ENCODE peak calls at places on chromosome 10, in five cellular contexts. One of them, this sample, is unnamed. For H3K36me3, the result is how much of the 10 kb centered on the place peaks cover.

GRCh38 chr10:49152663-49153062 is 18.8 kb upstream of the FAM170B start:
- DNase-seq in IMR-90: no peak
- DNase-seq in PC-9: no peak
- DNase-seq in PC-3: no peak
- DNase-seq in esophagus squamous epithelium: no peak
- DNase-seq in this sample: no peak

GRCh38 chr10:99748823-99749451 is 16.9 kb downstream of the CUTC start:
- DNase-seq in IMR-90: peak
- DNase-seq in PC-9: no peak
- DNase-seq in PC-3: no peak
- DNase-seq in esophagus squamous epithelium: no peak
- DNase-seq in this sample: no peak

GRCh38 chr10:7702288-7702812 is 766 bp upstream of the ITIH2 start:
- DNase-seq in IMR-90: no peak
- DNase-seq in PC-9: no peak
- DNase-seq in PC-3: no peak
- DNase-seq in esophagus squamous epithelium: no peak
- DNase-seq in this sample: no peak

GRCh38 chr10:88553116-88553752 is 29.9 kb downstream of the RNLS start:
- DNase-seq in IMR-90: peak
- DNase-seq in PC-9: peak
- DNase-seq in PC-3: no peak
- DNase-seq in esophagus squamous epithelium: no peak
- DNase-seq in this sample: peak

GRCh38 chr10:122132331-122132755 is 138.8 kb upstream of the BTBD16 start:
- DNase-seq in IMR-90: no peak
- DNase-seq in PC-9: no peak
- DNase-seq in PC-3: no peak
- DNase-seq in esophagus squamous epithelium: no peak
- DNase-seq in this sample: no peak

GRCh38 chr10:77669892-77670291 is 32.3 kb upstream of the KCNMA1 start:
- DNase-seq in IMR-90: peak
- DNase-seq in PC-9: no peak
- DNase-seq in PC-3: peak
- DNase-seq in esophagus squamous epithelium: no peak
- DNase-seq in this sample: no peak

GRCh38 chr10:118034755-118035154 is 12.0 kb downstream of the RAB11FIP2 start:
- DNase-seq in IMR-90: peak
- DNase-seq in PC-9: no peak
- DNase-seq in PC-3: no peak
- DNase-seq in esophagus squamous epithelium: no peak
- DNase-seq in this sample: no peak

GRCh38 chr10:67297637-67298181 is 371.9 kb downstream of the LRRTM3 start:
- DNase-seq in IMR-90: no peak
- DNase-seq in PC-9: no peak
- DNase-seq in PC-3: peak
- DNase-seq in esophagus squamous epithelium: no peak
- DNase-seq in this sample: peak

GRCh38 chr10:95600158-95600557 is 39.0 kb upstream of the SORBS1 start:
- DNase-seq in IMR-90: no peak
- DNase-seq in PC-9: no peak
- DNase-seq in PC-3: no peak
- DNase-seq in esophagus squamous epithelium: no peak
- DNase-seq in this sample: no peak

GRCh38 chr10:63522129-63522687 is 1.0 kb downstream of the REEP3 start:
- DNase-seq in IMR-90: peak
- DNase-seq in PC-9: peak
- DNase-seq in PC-3: peak
- DNase-seq in esophagus squamous epithelium: no peak
- DNase-seq in this sample: no peak

GRCh38 chr10:29849434-29849833 is 210.0 kb downstream of the JCAD start:
- DNase-seq in IMR-90: peak
- DNase-seq in PC-9: no peak
- DNase-seq in PC-3: peak
- DNase-seq in esophagus squamous epithelium: no peak
- DNase-seq in this sample: no peak

GRCh38 chr10:77282163-77282562 is 355.4 kb downstream of the KCNMA1 start:
- DNase-seq in IMR-90: no peak
- DNase-seq in PC-9: no peak
- DNase-seq in PC-3: no peak
- DNase-seq in esophagus squamous epithelium: no peak
- DNase-seq in this sample: no peak

GRCh38 chr10:29119374-29119773 is 169.5 kb upstream of the LYZL1 start:
- DNase-seq in IMR-90: peak
- DNase-seq in PC-9: no peak
- DNase-seq in PC-3: peak
- DNase-seq in esophagus squamous epithelium: no peak
- DNase-seq in this sample: no peak

GRCh38 chr10:92747600-92747999 is 57.8 kb downstream of the HHEX start:
- DNase-seq in IMR-90: no peak
- DNase-seq in PC-9: no peak
- DNase-seq in PC-3: no peak
- DNase-seq in esophagus squamous epithelium: no peak
- DNase-seq in this sample: no peak

GRCh38 chr10:97718659-97719142 is 5.2 kb downstream of the MARVELD1 start:
- DNase-seq in IMR-90: no peak
- DNase-seq in PC-9: peak
- DNase-seq in PC-3: peak
- DNase-seq in esophagus squamous epithelium: peak
- DNase-seq in this sample: no peak

GRCh38 chr10:96840841-96841518 is 8.9 kb downstream of the LCOR start:
- DNase-seq in IMR-90: peak
- DNase-seq in PC-9: peak
- DNase-seq in PC-3: peak
- DNase-seq in esophagus squamous epithelium: no peak
- DNase-seq in this sample: no peak

GRCh38 chr10:35626971-35627507 is 15.1 kb downstream of the FZD8 start:
- DNase-seq in IMR-90: peak
- DNase-seq in PC-9: no peak
- DNase-seq in PC-3: peak
- DNase-seq in esophagus squamous epithelium: no peak
- DNase-seq in this sample: no peak
- H3K4me3 ChIP-seq in IMR-90: no peak
- H3K4me3 ChIP-seq in PC-9: no peak
- H3K4me3 ChIP-seq in PC-3: peak
- H3K4me3 ChIP-seq in esophagus squamous epithelium: no peak
- H3K4me3 ChIP-seq in this sample: no peak

DNA sequence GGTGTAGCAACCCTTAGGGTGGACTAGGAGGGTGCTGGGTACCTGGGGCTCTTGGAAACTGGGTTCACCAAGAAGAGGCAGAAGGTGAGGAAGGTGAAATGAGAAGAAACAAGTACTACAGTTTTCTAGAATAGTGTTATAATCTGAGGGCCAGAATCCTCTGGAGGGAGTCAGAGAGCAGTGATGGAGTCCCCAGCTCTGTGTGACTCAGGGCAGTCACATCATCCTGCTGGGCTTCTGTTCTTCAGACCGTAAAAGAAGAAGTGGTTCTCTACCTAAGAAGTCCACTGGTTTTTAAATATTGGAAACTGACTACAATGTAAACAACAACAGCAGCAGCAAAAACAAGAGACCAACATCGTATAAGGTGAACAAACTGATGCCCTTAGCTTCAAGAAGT is 197.3 kb downstream of the PRPF18 start:
- DNase-seq in IMR-90: peak
- DNase-seq in PC-9: no peak
- DNase-seq in PC-3: peak
- DNase-seq in esophagus squamous epithelium: no peak
- DNase-seq in this sample: no peak
- TF ChIP-seq CTCF in IMR-90: peak
- TF ChIP-seq CTCF in PC-9: peak
- TF ChIP-seq CTCF in PC-3: peak
- TF ChIP-seq CTCF in esophagus squamous epithelium: no peak
- TF ChIP-seq CTCF in this sample: no peak

DNA sequence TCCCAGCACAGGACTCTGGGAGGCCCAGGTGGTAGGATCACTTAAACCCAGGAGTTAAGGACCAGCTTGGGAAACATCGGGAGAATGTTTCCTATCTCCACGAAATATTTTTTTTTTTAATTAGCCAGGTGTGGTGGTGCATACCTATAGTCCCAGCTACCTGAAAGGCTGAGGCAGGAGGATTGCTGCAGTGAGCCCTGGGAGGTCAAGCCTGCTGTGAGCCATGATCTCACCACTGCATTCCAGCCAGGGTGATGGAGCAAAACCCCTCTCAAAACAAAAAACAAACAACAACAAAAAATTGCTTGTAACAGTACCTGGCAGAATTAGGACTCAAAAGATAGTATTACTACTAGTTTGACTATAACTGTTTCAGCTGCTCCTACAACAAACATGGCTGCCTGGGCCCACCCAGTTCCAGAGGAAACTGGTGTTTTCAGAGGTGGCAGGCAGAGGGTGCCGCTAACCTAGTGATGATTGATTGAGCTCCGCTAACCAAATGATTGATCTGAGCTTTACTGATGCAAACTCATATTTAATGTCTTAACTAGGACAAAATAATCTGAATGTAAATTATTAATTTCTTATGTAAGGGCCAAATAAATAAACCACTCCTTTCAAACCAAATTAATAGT is 57.0 kb downstream of the AP3M1 start:
- DNase-seq in IMR-90: no peak
- DNase-seq in PC-9: no peak
- DNase-seq in PC-3: no peak
- DNase-seq in esophagus squamous epithelium: no peak
- DNase-seq in this sample: no peak
- H3K36me3 ChIP-seq in IMR-90: half or more
- H3K36me3 ChIP-seq in PC-9: half or more
- H3K36me3 ChIP-seq in PC-3: half or more
- H3K36me3 ChIP-seq in esophagus squamous epithelium: half or more
- H3K36me3 ChIP-seq in this sample: under half

GRCh38 chr10:111076682-111077661 is at the start of gene ADRA2A:
- DNase-seq in IMR-90: peak
- DNase-seq in PC-9: no peak
- DNase-seq in PC-3: peak
- DNase-seq in esophagus squamous epithelium: no peak
- DNase-seq in this sample: peak
- H3K4me3 ChIP-seq in IMR-90: peak
- H3K4me3 ChIP-seq in PC-9: no peak
- H3K4me3 ChIP-seq in PC-3: peak
- H3K4me3 ChIP-seq in esophagus squamous epithelium: peak
- H3K4me3 ChIP-seq in this sample: peak

DNA sequence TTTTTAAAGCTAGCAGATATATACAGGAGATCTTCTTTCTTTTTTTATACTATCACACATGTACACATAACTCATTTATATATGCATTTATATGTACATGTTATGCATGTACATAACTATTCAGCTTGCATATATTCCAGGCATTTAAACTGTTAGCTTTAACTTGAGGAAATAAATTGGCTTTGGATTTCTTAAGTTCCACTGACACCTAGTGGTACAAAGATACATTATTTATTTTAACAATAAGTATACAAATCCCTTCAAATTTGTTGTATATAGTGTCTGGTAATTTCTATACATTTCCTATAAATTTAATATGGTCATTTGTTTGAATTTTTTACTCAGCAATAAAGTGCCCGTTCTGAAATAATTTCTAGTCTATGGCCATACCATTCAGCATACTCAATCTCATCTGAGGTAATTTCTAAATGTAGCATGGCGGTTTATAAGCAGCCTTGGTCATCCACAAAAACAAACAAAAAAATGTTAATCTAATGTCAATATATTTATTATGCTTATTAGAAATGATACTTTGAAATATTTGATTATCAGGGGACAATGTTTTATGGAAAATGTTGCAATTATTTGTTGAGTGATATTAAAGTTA is 11.6 kb downstream of the ZDHHC6 start:
- DNase-seq in IMR-90: peak
- DNase-seq in PC-9: peak
- DNase-seq in PC-3: peak
- DNase-seq in esophagus squamous epithelium: no peak
- DNase-seq in this sample: no peak
- TF ChIP-seq CTCF in IMR-90: peak
- TF ChIP-seq CTCF in PC-9: peak
- TF ChIP-seq CTCF in PC-3: peak
- TF ChIP-seq CTCF in esophagus squamous epithelium: peak
- TF ChIP-seq CTCF in this sample: peak

GRCh38 chr10:124697837-124698559 is 46.2 kb downstream of the FAM53B start:
- DNase-seq in IMR-90: peak
- DNase-seq in PC-9: no peak
- DNase-seq in PC-3: no peak
- DNase-seq in esophagus squamous epithelium: no peak
- DNase-seq in this sample: no peak

GRCh38 chr10:124696446-124697392 is 47.5 kb downstream of the FAM53B start:
- DNase-seq in IMR-90: no peak
- DNase-seq in PC-9: no peak
- DNase-seq in PC-3: no peak
- DNase-seq in esophagus squamous epithelium: no peak
- DNase-seq in this sample: no peak

GRCh38 chr10:124695259-124695658 is 48.9 kb downstream of the FAM53B start:
- DNase-seq in IMR-90: no peak
- DNase-seq in PC-9: no peak
- DNase-seq in PC-3: no peak
- DNase-seq in esophagus squamous epithelium: no peak
- DNase-seq in this sample: no peak

GRCh38 chr10:124698560-124699470 is 45.4 kb downstream of the FAM53B start:
- DNase-seq in IMR-90: no peak
- DNase-seq in PC-9: no peak
- DNase-seq in PC-3: no peak
- DNase-seq in esophagus squamous epithelium: no peak
- DNase-seq in this sample: no peak

GRCh38 chr10:124697443-124697836 is 46.7 kb downstream of the FAM53B start:
- DNase-seq in IMR-90: no peak
- DNase-seq in PC-9: no peak
- DNase-seq in PC-3: no peak
- DNase-seq in esophagus squamous epithelium: no peak
- DNase-seq in this sample: no peak
- H3K36me3 ChIP-seq in IMR-90: under half
- H3K36me3 ChIP-seq in PC-9: under half
- H3K36me3 ChIP-seq in PC-3: under half
- H3K36me3 ChIP-seq in esophagus squamous epithelium: half or more
- H3K36me3 ChIP-seq in this sample: under half

This sample was measured in kidney epithelial cell.